ENCODE peak calls at places on chromosome 20, in eight cellular contexts. One of them, this sample, is unnamed.

GRCh38 chr20:57268399-57269076 is 2.1 kb upstream of the BMP7 start:
- DNase-seq in RCC 7860: no peak
- DNase-seq in psoas muscle: no peak
- DNase-seq in NCI-H774: no peak
- DNase-seq in MV-4-11: no peak
- DNase-seq in activated gamma-delta T cell treated with anti-CD3 and anti-CD28 coated beads, Interleukin-2, amount 50 U/mL, for 16 hours: no peak
- DNase-seq in WTC11: no peak
- DNase-seq in GM20000: no peak
- DNase-seq in this sample: no peak

GRCh38 chr20:1171461-1172093 is 13.2 kb downstream of the TMEM74B start:
- DNase-seq in RCC 7860: no peak
- DNase-seq in psoas muscle: no peak
- DNase-seq in NCI-H774: no peak
- DNase-seq in MV-4-11: no peak
- DNase-seq in activated gamma-delta T cell treated with anti-CD3 and anti-CD28 coated beads, Interleukin-2, amount 50 U/mL, for 16 hours: no peak
- DNase-seq in WTC11: peak
- DNase-seq in GM20000: no peak
- DNase-seq in this sample: no peak

GRCh38 chr20:30910937-30911725 is 346.3 kb upstream of the DEFB115 start:
- DNase-seq in RCC 7860: no peak
- DNase-seq in psoas muscle: no peak
- DNase-seq in NCI-H774: no peak
- DNase-seq in MV-4-11: no peak
- DNase-seq in activated gamma-delta T cell treated with anti-CD3 and anti-CD28 coated beads, Interleukin-2, amount 50 U/mL, for 16 hours: no peak
- DNase-seq in WTC11: no peak
- DNase-seq in GM20000: no peak
- DNase-seq in this sample: no peak

GRCh38 chr20:46621492-46621891 is 29.8 kb downstream of the SLC13A3 start:
- DNase-seq in RCC 7860: no peak
- DNase-seq in psoas muscle: no peak
- DNase-seq in NCI-H774: no peak
- DNase-seq in MV-4-11: no peak
- DNase-seq in activated gamma-delta T cell treated with anti-CD3 and anti-CD28 coated beads, Interleukin-2, amount 50 U/mL, for 16 hours: no peak
- DNase-seq in WTC11: no peak
- DNase-seq in GM20000: no peak
- DNase-seq in this sample: no peak

GRCh38 chr20:20085812-20086211 is 33.5 kb downstream of the CFAP61 start:
- DNase-seq in RCC 7860: no peak
- DNase-seq in psoas muscle: no peak
- DNase-seq in NCI-H774: no peak
- DNase-seq in MV-4-11: no peak
- DNase-seq in activated gamma-delta T cell treated with anti-CD3 and anti-CD28 coated beads, Interleukin-2, amount 50 U/mL, for 16 hours: no peak
- DNase-seq in WTC11: no peak
- DNase-seq in GM20000: no peak
- DNase-seq in this sample: no peak

GRCh38 chr20:5741089-5741488 is 9.1 kb upstream of the SHLD1 start:
- DNase-seq in RCC 7860: no peak
- DNase-seq in psoas muscle: no peak
- DNase-seq in NCI-H774: no peak
- DNase-seq in MV-4-11: no peak
- DNase-seq in activated gamma-delta T cell treated with anti-CD3 and anti-CD28 coated beads, Interleukin-2, amount 50 U/mL, for 16 hours: no peak
- DNase-seq in WTC11: no peak
- DNase-seq in GM20000: no peak
- DNase-seq in this sample: no peak

GRCh38 chr20:31751126-31751525 is 12.0 kb downstream of the TPX2 start:
- DNase-seq in RCC 7860: no peak
- DNase-seq in psoas muscle: no peak
- DNase-seq in NCI-H774: no peak
- DNase-seq in MV-4-11: no peak
- DNase-seq in activated gamma-delta T cell treated with anti-CD3 and anti-CD28 coated beads, Interleukin-2, amount 50 U/mL, for 16 hours: no peak
- DNase-seq in WTC11: no peak
- DNase-seq in GM20000: no peak
- DNase-seq in this sample: no peak

GRCh38 chr20:58135441-58136170 is 92.8 kb downstream of the ANKRD60 start:
- DNase-seq in RCC 7860: no peak
- DNase-seq in psoas muscle: no peak
- DNase-seq in NCI-H774: no peak
- DNase-seq in MV-4-11: no peak
- DNase-seq in activated gamma-delta T cell treated with anti-CD3 and anti-CD28 coated beads, Interleukin-2, amount 50 U/mL, for 16 hours: no peak
- DNase-seq in WTC11: no peak
- DNase-seq in GM20000: no peak
- DNase-seq in this sample: no peak